ENCODE peak calls at places on chromosome 14, in eight cellular contexts. V is NCI-H345; T is A549; G is HuH-7.5; A is stimulated activated CD8-positive, alpha-beta memory T cell treated with anti-CD3 and anti-CD28 coated beads, Interleukin-15, amount 100 ng/mL, for 48 hours; O is body of pancreas; F is activated T-cell treated with anti-CD3 and anti-CD28 coated beads, Interleukin-2, amount 50 U/mL, for 24 hours; N is mammary epithelial cell. E is an unnamed sample.

GRCh38 chr14:98951031-98951430 is 321.0 kb downstream of the BCL11B start:
- DNase-seq in V (no peak), T (no peak), N (no peak), A (no peak), G (no peak), F (no peak), O (no peak), E (no peak)

GRCh38 chr14:71665157-71665556 is 267.1 kb upstream of the RGS6 start:
- DNase-seq in V (no peak), F (no peak), G (no peak), N (peak), A (no peak), O (no peak), T (no peak), E (no peak)

GRCh38 chr14:91843437-91843836 is 23.9 kb downstream of the TC2N start:
- DNase-seq in F (no peak), N (no peak), T (no peak), O (no peak), A (no peak), G (no peak), V (no peak), E (no peak)

GRCh38 chr14:64880382-64881121 is 845 bp upstream of the SPTB start:
- DNase-seq in V (peak), F (peak), T (peak), G (peak), O (peak), A (peak), N (peak), E (no peak)

GRCh38 chr14:97408937-97409860 is 612.0 kb downstream of the VRK1 start:
- DNase-seq in T (no peak), V (no peak), O (no peak), A (peak), F (peak), N (no peak), G (no peak), E (no peak)

GRCh38 chr14:32657081-32657480 is 281.6 kb upstream of the NPAS3 start:
- DNase-seq in G (no peak), N (peak), O (peak), T (peak), V (no peak), F (no peak), A (no peak), E (peak)

GRCh38 chr14:91521058-91521721 is 11.1 kb upstream of the PPP4R3A start:
- DNase-seq in V (no peak), G (no peak), F (no peak), N (no peak), O (no peak), T (no peak), A (no peak), E (no peak)

GRCh38 chr14:105478624-105479305 is 4.1 kb downstream of the CRIP2 start:
- DNase-seq in O (no peak), A (no peak), T (no peak), F (no peak), G (no peak), V (no peak), N (no peak), E (no peak)

GRCh38 chr14:67251573-67252226 is 10.5 kb downstream of the PALS1 start:
- DNase-seq in A (no peak), T (no peak), N (peak), G (no peak), F (no peak), V (no peak), O (no peak), E (no peak)

GRCh38 chr14:40221428-40221827 is 789.2 kb upstream of the FBXO33 start:
- DNase-seq in T (no peak), A (no peak), V (peak), O (no peak), G (no peak), F (no peak), N (no peak), E (no peak)

GRCh38 chr14:90611936-90612335 is 204.3 kb downstream of the TTC7B start:
- DNase-seq in V (no peak), G (no peak), A (no peak), N (no peak), T (no peak), O (no peak), F (no peak), E (no peak)

GRCh38 chr14:54902143-54902520 is 494 bp downstream of the GCH1 start:
- DNase-seq in O (peak), V (peak), T (peak), A (peak), N (peak), F (peak), G (peak), E (peak)

GRCh38 chr14:90521121-90521929 is 124.5 kb downstream of the CALM1 start:
- DNase-seq in G (no peak), T (no peak), A (no peak), O (peak), N (no peak), V (peak), F (no peak), E (no peak)

GRCh38 chr14:55665067-55665700 is 85.2 kb downstream of the KTN1 start:
- DNase-seq in F (no peak), V (no peak), G (no peak), T (no peak), A (no peak), O (no peak), N (no peak), E (no peak)

GRCh38 chr14:71247106-71247505 is 339.8 kb downstream of the PCNX1 start:
- DNase-seq in N (peak), T (no peak), V (no peak), F (no peak), G (no peak), O (no peak), A (no peak), E (no peak)

GRCh38 chr14:104293851-104294627 is 155.7 kb downstream of the KIF26A start:
- DNase-seq in F (no peak), V (no peak), O (no peak), A (no peak), T (peak), N (no peak), G (no peak), E (no peak)

GRCh38 chr14:72812292-72812851 is 81.5 kb downstream of the DPF3 start:
- DNase-seq in A (no peak), V (no peak), T (no peak), G (no peak), F (no peak), N (peak), O (no peak), E (no peak)

GRCh38 chr14:70934084-70934483 is 26.8 kb downstream of the PCNX1 start:
- DNase-seq in A (no peak), G (no peak), V (no peak), O (no peak), N (no peak), F (no peak), T (no peak), E (no peak)

GRCh38 chr14:75303415-75303814 is 24.8 kb downstream of the FOS start:
- DNase-seq in T (peak), F (peak), A (peak), O (peak), V (peak), G (peak), N (peak), E (peak)

GRCh38 chr14:74961238-74961911 is 6.0 kb upstream of the PGF start:
- DNase-seq in O (no peak), G (no peak), N (no peak), A (no peak), F (no peak), T (no peak), V (no peak), E (no peak)